ENCODE peak calls at places on chromosomes 1 and 21, in ten cellular contexts. S, A, Y, P, X, T, B, F, J and K are unnamed samples.

GRCh38 chr1:31510853-31511789 is 65.2 kb upstream of the TINAGL1 start:
- DNase-seq in T (no peak), S (no peak), A (no peak), X (no peak), P (no peak), J (peak; percentile 52), B (no peak), F (no peak), Y (no peak), K (no peak)

GRCh38 chr1:166165661-166166399 is 971 bp downstream of the FAM78B start:
- DNase-seq in X (peak; percentile 1), Y (no peak), S (peak; percentile 22), P (no peak), T (peak; percentile 15), F (peak; percentile 41), A (no peak), J (no peak), B (peak; percentile 56), K (no peak)

GRCh38 chr1:113874017-113874879 is 2.7 kb upstream of the PTPN22 start:
- DNase-seq in S (no peak), P (no peak), Y (no peak), B (no peak), F (peak; percentile 9), X (no peak), A (no peak), J (peak; percentile 23), T (no peak), K (no peak)

GRCh38 chr1:207321790-207322530 is 482 bp downstream of the CD55 start:
- DNase-seq in X (peak; percentile 14), S (no peak), F (no peak), T (peak; percentile 4), B (no peak), Y (no peak), P (no peak), A (no peak), J (no peak), K (no peak)

GRCh38 chr21:37181059-37181458 is 86.1 kb downstream of the VPS26C start:
- DNase-seq in J (no peak), X (no peak), T (no peak), Y (no peak), F (no peak), B (peak; percentile 56), A (no peak), S (no peak), P (no peak), K (no peak)

GRCh38 chr21:45031231-45032191 is 42.9 kb upstream of the ADARB1 start:
- DNase-seq in S (no peak), B (peak; percentile 39), P (peak; percentile 60), A (no peak), Y (no peak), X (no peak), J (no peak), T (no peak), F (no peak), K (peak; percentile 7)

GRCh38 chr1:22612657-22613056 is 23.8 kb upstream of the C1QA start:
- DNase-seq in S (no peak), Y (no peak), F (no peak), J (no peak), B (peak; percentile 30), X (no peak), A (no peak), T (no peak), P (no peak), K (no peak)

GRCh38 chr1:223840254-223840653 is 5.5 kb downstream of the TP53BP2 start:
- DNase-seq in B (no peak), S (no peak), A (no peak), J (no peak), F (no peak), P (no peak), T (no peak), X (no peak), Y (no peak), K (no peak)

GRCh38 chr1:89261926-89262540 is 10.6 kb downstream of the GBP5 start:
- DNase-seq in A (no peak), P (no peak), F (peak; percentile 20), T (no peak), Y (no peak), B (peak; percentile 44), S (no peak), X (peak; percentile 33), J (no peak), K (no peak)

GRCh38 chr1:13513063-13513884 is 529 bp downstream of the LRRC38 start:
- DNase-seq in P (no peak), S (no peak), T (no peak), A (no peak), X (no peak), J (no peak), F (peak; percentile 51), B (peak; percentile 61), Y (no peak), K (no peak)

GRCh38 chr1:212158912-212159796 is 123.6 kb downstream of the DTL start:
- DNase-seq in J (peak; percentile 48), B (no peak), T (no peak), Y (no peak), F (no peak), S (no peak), X (no peak), A (no peak), P (no peak), K (no peak)

GRCh38 chr21:42554251-42554937 is 40.7 kb downstream of the SLC37A1 start:
- DNase-seq in T (no peak), S (peak; percentile 47), Y (no peak), J (no peak), F (no peak), P (peak; percentile 50), A (no peak), X (no peak), B (peak; percentile 66), K (peak; percentile 49)

GRCh38 chr1:66313446-66313845 is 220.5 kb upstream of the SGIP1 start:
- DNase-seq in F (no peak), T (no peak), J (no peak), P (no peak), S (no peak), X (no peak), B (no peak), A (no peak), Y (no peak), K (no peak)

GRCh38 chr1:43819354-43819753 is 112.0 kb downstream of the ST3GAL3 start:
- DNase-seq in X (no peak), P (no peak), J (no peak), A (no peak), S (no peak), Y (no peak), F (no peak), T (no peak), B (no peak), K (no peak)

GRCh38 chr21:41168391-41169257 is 664 bp downstream of the BACE2 start:
- DNase-seq in J (no peak), Y (no peak), S (peak; percentile 37), T (peak; percentile 29), P (peak; percentile 90), B (peak; percentile 69), F (peak; percentile 62), A (no peak), X (no peak), K (peak; percentile 87)

GRCh38 chr1:52970149-52970548 is 43.1 kb downstream of the SCP2 start:
- DNase-seq in P (no peak), B (no peak), T (no peak), F (peak; percentile 33), A (no peak), Y (no peak), J (peak; percentile 44), X (peak; percentile 26), S (no peak), K (no peak)

GRCh38 chr1:198549863-198550262 is 9.4 kb upstream of the ATP6V1G3 start:
- DNase-seq in X (no peak), T (no peak), J (no peak), S (no peak), A (no peak), P (no peak), Y (no peak), B (no peak), F (no peak), K (no peak)

GRCh38 chr1:34362949-34363348 is 186.2 kb downstream of the C1orf94 start:
- DNase-seq in Y (no peak), B (no peak), A (no peak), J (no peak), T (no peak), S (no peak), F (no peak), X (no peak), P (no peak), K (no peak)
- H3K36me3 ChIP-seq in Y (no peaks in the 10 kb centered on the region), B (no peaks in the 10 kb centered on the region), A (no peaks in the 10 kb centered on the region), J (no peaks in the 10 kb centered on the region), T (no peaks in the 10 kb centered on the region), S (no peaks in the 10 kb centered on the region), F (no peaks in the 10 kb centered on the region), X (no peaks in the 10 kb centered on the region), P (no peaks in the 10 kb centered on the region), K (no peaks in the 10 kb centered on the region)

GRCh38 chr1:67978988-67979516 is 71.4 kb downstream of the DIRAS3 start:
- DNase-seq in B (no peak), S (no peak), A (no peak), P (no peak), Y (no peak), X (no peak), J (peak; percentile 37), F (no peak), T (no peak), K (no peak)
- H3K27ac ChIP-seq in B (no peak overlapping the region), S (no peak overlapping the region), A (peak overlapping the region; percentile 17), P (no peak overlapping the region), Y (no peak overlapping the region), X (no peak overlapping the region), J (no peak overlapping the region), F (no peak overlapping the region), T (no peak overlapping the region), K (no peak overlapping the region)

GRCh38 chr1:187096689-187097088 is 267.9 kb downstream of the PLA2G4A start:
- DNase-seq in X (no peak), B (no peak), S (no peak), F (no peak), A (no peak), J (no peak), Y (no peak), P (no peak), T (no peak), K (no peak)

GRCh38 chr1:187091666-187092065 is 262.9 kb downstream of the PLA2G4A start:
- DNase-seq in T (no peak), A (no peak), S (no peak), X (no peak), Y (no peak), B (no peak), P (no peak), F (no peak), J (no peak), K (no peak)

DNA sequence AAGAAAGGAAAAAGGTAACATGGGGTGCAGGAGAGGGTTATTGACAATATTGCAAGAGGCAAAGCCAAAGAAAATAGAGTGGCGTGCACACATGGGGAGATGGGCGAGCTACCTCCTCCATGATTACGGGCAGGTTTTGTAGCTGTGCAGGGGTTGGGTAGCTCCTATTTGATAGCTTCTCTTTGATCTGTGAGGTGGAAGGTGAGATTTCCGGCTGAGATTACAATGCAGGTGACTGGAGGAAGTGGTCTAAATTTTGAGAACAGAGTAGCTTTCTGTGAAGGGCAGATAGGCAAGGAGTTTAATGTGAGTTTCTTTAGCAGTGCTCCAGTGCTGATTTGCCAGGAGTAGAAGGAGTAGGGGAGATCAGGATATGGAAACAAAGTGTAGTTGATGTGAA is 263.4 kb downstream of the PLA2G4A start:
- DNase-seq in J (no peak), Y (no peak), S (no peak), F (no peak), X (no peak), A (no peak), B (no peak), P (no peak), T (no peak), K (no peak)
- H3K4me3 ChIP-seq in J (no peak overlapping the region), Y (no peak overlapping the region), S (no peak overlapping the region), F (no peak overlapping the region), X (no peak overlapping the region), A (no peak overlapping the region), B (no peak overlapping the region), P (no peak overlapping the region), T (no peak overlapping the region), K (no peak overlapping the region)

GRCh38 chr1:172559811-172560210 is 26.9 kb downstream of the SUCO start:
- DNase-seq in P (no peak), F (no peak), T (no peak), Y (no peak), X (no peak), A (no peak), S (no peak), B (no peak), J (no peak), K (no peak)
- H3K36me3 ChIP-seq in P (no peaks in the 10 kb centered on the region), F (peaks cover 21% of the 10 kb centered on the region), T (peaks cover 17% of the 10 kb centered on the region), Y (peaks cover 7% of the 10 kb centered on the region), X (peaks cover 77% of the 10 kb centered on the region), A (peaks cover 53% of the 10 kb centered on the region), S (peaks cover 14% of the 10 kb centered on the region), B (peaks cover 40% of the 10 kb centered on the region), J (peaks cover 47% of the 10 kb centered on the region), K (peaks cover 18% of the 10 kb centered on the region)